ENCODE peak calls at places on chromosomes 6 and 20, in nine cellular contexts. S is fibroblast of mammary gland, L is foreskin fibroblast, Z is memory B cell, R is OCI-M1, P is NCI-H748 treated with DMSO at 0.1 percent for 48 hours, V is GM20000, X is iPS DF 19.7, C is globus pallidus. O is an unnamed sample.

GRCh38 chr20:39676857-39677351 is 714.8 kb downstream of the DHX35 start:
- DNase-seq in S (no peak), L (no peak), Z (no peak), R (peak), P (no peak), V (peak), X (no peak), C (peak), O (no peak)

GRCh38 chr20:13821876-13822275 is 37.0 kb downstream of the NDUFAF5 start:
- DNase-seq in S (peak), L (peak), Z (no peak), R (no peak), P (no peak), V (no peak), X (no peak), C (no peak), O (no peak)

GRCh38 chr20:44717986-44718385 is 2.8 kb downstream of the CCN5 start:
- DNase-seq in S (no peak), L (no peak), Z (no peak), R (no peak), P (no peak), V (no peak), X (no peak), C (no peak), O (no peak)

GRCh38 chr20:46983466-46983865 is 88.8 kb downstream of the EYA2 start:
- DNase-seq in S (no peak), L (no peak), Z (no peak), R (no peak), P (no peak), V (no peak), X (no peak), C (no peak), O (no peak)

GRCh38 chr6:3612341-3613041 is 139.0 kb downstream of the PXDC1 start:
- DNase-seq in S (peak), L (peak), Z (no peak), R (no peak), P (peak), V (no peak), X (no peak), C (no peak), O (peak)

GRCh38 chr20:62027116-62027515 is 38.6 kb downstream of the TAF4 start:
- DNase-seq in S (peak), L (no peak), Z (no peak), R (no peak), P (no peak), V (no peak), X (no peak), C (no peak), O (no peak)

GRCh38 chr6:10451828-10452509 is 37.1 kb upstream of the TFAP2A start:
- DNase-seq in S (peak), L (peak), Z (no peak), R (no peak), P (no peak), V (no peak), X (no peak), C (no peak), O (no peak)

GRCh38 chr6:128131036-128131435 is 230.2 kb upstream of the THEMIS start:
- DNase-seq in S (no peak), L (no peak), Z (no peak), R (no peak), P (no peak), V (no peak), X (no peak), C (peak), O (no peak)

GRCh38 chr6:5695260-5696245 is 311.2 kb downstream of the NRN1 start:
- DNase-seq in S (peak), L (peak), Z (no peak), R (peak), P (no peak), V (no peak), X (no peak), C (no peak), O (no peak)

GRCh38 chr20:24206995-24207394 is 218.4 kb upstream of the GGTLC1 start:
- DNase-seq in S (no peak), L (no peak), Z (no peak), R (no peak), P (no peak), V (no peak), X (no peak), C (no peak), O (no peak)

GRCh38 chr20:54165014-54165413 is 8.8 kb downstream of the CYP24A1 start:
- DNase-seq in S (no peak), L (no peak), Z (no peak), R (no peak), P (no peak), V (no peak), X (no peak), C (no peak), O (no peak)

GRCh38 chr6:89862281-89862680 is 32.0 kb upstream of the GJA10 start:
- DNase-seq in S (no peak), L (no peak), Z (no peak), R (no peak), P (no peak), V (peak), X (no peak), C (no peak), O (no peak)

GRCh38 chr20:33926425-33926824 is 67.3 kb upstream of the RALY start:
- DNase-seq in S (no peak), L (no peak), Z (no peak), R (no peak), P (no peak), V (no peak), X (no peak), C (no peak), O (no peak)

GRCh38 chr20:50824137-50824536 is 29.3 kb downstream of the BCAS4 start:
- DNase-seq in S (peak), L (peak), Z (no peak), R (no peak), P (no peak), V (no peak), X (no peak), C (no peak), O (no peak)

GRCh38 chr6:35015996-35016395 is 125.1 kb downstream of the TCP11 start:
- DNase-seq in S (no peak), L (no peak), Z (no peak), R (no peak), P (no peak), V (no peak), X (no peak), C (no peak), O (no peak)

GRCh38 chr6:7268362-7269310 is 44.4 kb downstream of the SSR1 start:
- DNase-seq in S (no peak), L (no peak), Z (no peak), R (no peak), P (no peak), V (no peak), X (no peak), C (no peak), O (no peak)

GRCh38 chr6:166203641-166204222 is 36.1 kb upstream of the TBXT start:
- DNase-seq in S (no peak), L (no peak), Z (no peak), R (no peak), P (no peak), V (no peak), X (no peak), C (no peak), O (no peak)

GRCh38 chr20:45353746-45354145 is 5.5 kb upstream of the SDC4 start:
- DNase-seq in S (no peak), L (no peak), Z (no peak), R (no peak), P (no peak), V (no peak), X (no peak), C (no peak), O (no peak)

GRCh38 chr6:41257369-41258195 is 28.9 kb downstream of the TREM1 start:
- DNase-seq in S (peak), L (peak), Z (no peak), R (no peak), P (peak), V (no peak), X (no peak), C (no peak), O (peak)

GRCh38 chr20:8385247-8385646 is 253.2 kb downstream of the PLCB1 start:
- DNase-seq in S (peak), L (peak), Z (no peak), R (no peak), P (no peak), V (no peak), X (no peak), C (peak), O (peak)

GRCh38 chr6:45563092-45563491 is 185.4 kb upstream of the SUPT3H start:
- DNase-seq in S (no peak), L (no peak), Z (no peak), R (no peak), P (no peak), V (no peak), X (no peak), C (no peak), O (no peak)

GRCh38 chr20:63931735-63932134 is 24.5 kb downstream of the UCKL1 start:
- DNase-seq in S (no peak), L (no peak), Z (no peak), R (no peak), P (no peak), V (no peak), X (no peak), C (no peak), O (no peak)

GRCh38 chr6:144405173-144405572 is 120.0 kb downstream of the UTRN start:
- DNase-seq in S (peak), L (no peak), Z (no peak), R (peak), P (no peak), V (no peak), X (no peak), C (no peak), O (no peak)

GRCh38 chr20:43442310-43442880 is 15.3 kb upstream of the SRSF6 start:
- DNase-seq in S (peak), L (peak), Z (no peak), R (no peak), P (no peak), V (no peak), X (no peak), C (no peak), O (no peak)

GRCh38 chr20:59173938-59174496 is 10.4 kb downstream of the ZNF831 start:
- DNase-seq in S (no peak), L (no peak), Z (no peak), R (no peak), P (no peak), V (no peak), X (no peak), C (no peak), O (no peak)

GRCh38 chr20:61434361-61434781 is 182.3 kb downstream of the CDH4 start:
- DNase-seq in S (peak), L (peak), Z (no peak), R (no peak), P (no peak), V (no peak), X (no peak), C (no peak), O (no peak)

GRCh38 chr6:102813489-102814275 is 1420.2 kb downstream of the GRIK2 start:
- DNase-seq in S (no peak), L (no peak), Z (no peak), R (no peak), P (no peak), V (no peak), X (no peak), C (no peak), O (no peak)

GRCh38 chr20:39302312-39302711 is 340.2 kb downstream of the DHX35 start:
- DNase-seq in S (no peak), L (no peak), Z (no peak), R (no peak), P (no peak), V (peak), X (no peak), C (no peak), O (no peak)

GRCh38 chr6:144415014-144415413 is 129.9 kb downstream of the UTRN start:
- DNase-seq in S (peak), L (peak), Z (no peak), R (no peak), P (peak), V (no peak), X (no peak), C (no peak), O (no peak)

GRCh38 chr6:124055986-124056385 is 252.3 kb downstream of the NKAIN2 start:
- DNase-seq in S (no peak), L (no peak), Z (no peak), R (no peak), P (peak), V (no peak), X (no peak), C (no peak), O (no peak)

GRCh38 chr6:157151989-157152388 is 171.3 kb downstream of the TMEM242 start:
- DNase-seq in S (peak), L (peak), Z (no peak), R (no peak), P (no peak), V (no peak), X (no peak), C (no peak), O (no peak)

GRCh38 chr20:45892828-45893500 is 1.8 kb downstream of the CTSA start:
- DNase-seq in S (no peak), L (no peak), Z (no peak), R (no peak), P (no peak), V (no peak), X (no peak), C (no peak), O (no peak)

GRCh38 chr6:6516643-6517042 is 71.9 kb upstream of the LY86 start:
- DNase-seq in S (peak), L (no peak), Z (no peak), R (no peak), P (no peak), V (no peak), X (no peak), C (no peak), O (no peak)

GRCh38 chr20:48294196-48294595 is 508.9 kb upstream of the SULF2 start:
- DNase-seq in S (peak), L (peak), Z (no peak), R (no peak), P (no peak), V (no peak), X (no peak), C (no peak), O (no peak)

GRCh38 chr20:1291191-1291741 is 25.2 kb downstream of the SNPH start:
- DNase-seq in S (peak), L (peak), Z (no peak), R (no peak), P (no peak), V (no peak), X (no peak), C (no peak), O (peak)

GRCh38 chr20:40861427-40862008 is 167.1 kb upstream of the TOP1 start:
- DNase-seq in S (no peak), L (no peak), Z (no peak), R (no peak), P (no peak), V (no peak), X (no peak), C (no peak), O (no peak)

GRCh38 chr6:13247627-13248026 is 80.7 kb downstream of the TBC1D7 start:
- DNase-seq in S (no peak), L (no peak), Z (no peak), R (no peak), P (no peak), V (no peak), X (no peak), C (no peak), O (no peak)

GRCh38 chr20:227439-228105 is 514 bp downstream of the DEFB129 start:
- DNase-seq in S (no peak), L (no peak), Z (no peak), R (peak), P (no peak), V (no peak), X (no peak), C (peak), O (no peak)

GRCh38 chr6:37279366-37280134 is 21.6 kb upstream of the TMEM217 start:
- DNase-seq in S (peak), L (peak), Z (no peak), R (no peak), P (no peak), V (no peak), X (no peak), C (peak), O (no peak)